ENCODE peak calls at places on chromosomes 11 and 22, in five cellular contexts. Q, W, I, P and R are unnamed samples.

GRCh38 chr11:111540114-111540920 is at the start of gene LAYN:
- DNase-seq in Q (no peak), W (no peak), I (peak), P (no peak), R (peak)

GRCh38 chr11:61899146-61899841 is 7.9 kb upstream of the FADS3 start:
- DNase-seq in Q (peak), W (peak), I (peak), P (peak), R (peak)

GRCh38 chr22:38874529-38875222 is 2.7 kb upstream of the CBX6 start:
- DNase-seq in Q (no peak), W (no peak), I (peak), P (no peak), R (no peak)

GRCh38 chr22:38947321-38948112 is 9.9 kb upstream of the APOBEC3A start:
- DNase-seq in Q (no peak), W (no peak), I (peak), P (no peak), R (no peak)

GRCh38 chr22:36180038-36180880 is 19.7 kb upstream of the APOL3 start:
- DNase-seq in Q (peak), W (peak), I (peak), P (no peak), R (peak)

GRCh38 chr22:31044262-31044861 is 36.8 kb upstream of the SMTN start:
- DNase-seq in Q (no peak), W (peak), I (peak), P (no peak), R (no peak)

GRCh38 chr11:24963879-24964278 is 467.0 kb downstream of the LUZP2 start:
- DNase-seq in Q (no peak), W (no peak), I (no peak), P (no peak), R (no peak)

GRCh38 chr11:17695454-17696441 is 23.6 kb upstream of the MYOD1 start:
- DNase-seq in Q (no peak), W (no peak), I (no peak), P (no peak), R (no peak)

GRCh38 chr11:35348898-35349687 is 70.3 kb downstream of the SLC1A2 start:
- DNase-seq in Q (no peak), W (no peak), I (no peak), P (no peak), R (no peak)

GRCh38 chr22:20438678-20439492 is 1.3 kb upstream of the SCARF2 start:
- DNase-seq in Q (no peak), W (no peak), I (peak), P (no peak), R (no peak)

GRCh38 chr22:22431271-22432220 is 77.0 kb downstream of the ZNF280B start:
- DNase-seq in Q (no peak), W (peak), I (no peak), P (no peak), R (peak)

GRCh38 chr11:75697906-75698563 is 19.6 kb upstream of the MOGAT2 start:
- DNase-seq in Q (no peak), W (no peak), I (no peak), P (no peak), R (no peak)

GRCh38 chr11:44851496-44851895 is 99.2 kb downstream of the TP53I11 start:
- DNase-seq in Q (no peak), W (no peak), I (no peak), P (no peak), R (no peak)

GRCh38 chr11:8011981-8012444 is 24.9 kb downstream of the EIF3F start:
- DNase-seq in Q (no peak), W (no peak), I (no peak), P (no peak), R (no peak)